ENCODE peak calls at places on chromosomes 12 and 14, in six cellular contexts. One of them, this sample, is unnamed.

GRCh38 chr12:54404061-54405004 is 14.7 kb downstream of the ITGA5 start:
- DNase-seq in A549: peak
- DNase-seq in SK-N-SH: peak
- DNase-seq in HCT116: peak
- DNase-seq in K562: peak
- DNase-seq in GM23338: peak
- DNase-seq in this sample: no peak

GRCh38 chr12:119630962-119631550 is 36.9 kb upstream of the PRKAB1 start:
- DNase-seq in SK-N-SH: no peak
- DNase-seq in K562: peak
- DNase-seq in A549: no peak
- DNase-seq in GM23338: no peak
- DNase-seq in HCT116: no peak
- DNase-seq in this sample: no peak

GRCh38 chr14:94458558-94459200 is 6.1 kb upstream of the SERPINA11 start:
- DNase-seq in GM23338: no peak
- DNase-seq in A549: no peak
- DNase-seq in SK-N-SH: no peak
- DNase-seq in K562: no peak
- DNase-seq in HCT116: no peak
- DNase-seq in this sample: no peak

GRCh38 chr12:11946161-11946560 is 124.6 kb upstream of the BCL2L14 start:
- DNase-seq in K562: no peak
- DNase-seq in A549: no peak
- DNase-seq in HCT116: no peak
- DNase-seq in SK-N-SH: no peak
- DNase-seq in GM23338: no peak
- DNase-seq in this sample: no peak

GRCh38 chr12:69929531-69929930 is 104.5 kb downstream of the MYRFL start:
- DNase-seq in SK-N-SH: no peak
- DNase-seq in K562: no peak
- DNase-seq in HCT116: no peak
- DNase-seq in GM23338: no peak
- DNase-seq in A549: no peak
- DNase-seq in this sample: no peak

GRCh38 chr14:68610251-68610793 is 182.5 kb downstream of the ZFP36L1 start:
- DNase-seq in K562: no peak
- DNase-seq in HCT116: peak
- DNase-seq in GM23338: no peak
- DNase-seq in A549: no peak
- DNase-seq in SK-N-SH: no peak
- DNase-seq in this sample: no peak

GRCh38 chr12:109802828-109803227 is 30.4 kb downstream of the TRPV4 start:
- DNase-seq in SK-N-SH: no peak
- DNase-seq in A549: no peak
- DNase-seq in GM23338: no peak
- DNase-seq in HCT116: no peak
- DNase-seq in K562: no peak
- DNase-seq in this sample: no peak

GRCh38 chr14:104429291-104429861 is 150.2 kb upstream of the C14orf180 start:
- DNase-seq in K562: no peak
- DNase-seq in HCT116: no peak
- DNase-seq in SK-N-SH: peak
- DNase-seq in A549: no peak
- DNase-seq in GM23338: no peak
- DNase-seq in this sample: no peak

GRCh38 chr12:102675672-102676071 is 195.3 kb upstream of the IGF1 start:
- DNase-seq in GM23338: no peak
- DNase-seq in K562: no peak
- DNase-seq in A549: no peak
- DNase-seq in SK-N-SH: no peak
- DNase-seq in HCT116: no peak
- DNase-seq in this sample: no peak

GRCh38 chr12:54004841-54005530 is 3.8 kb upstream of the HOXC8 start:
- DNase-seq in GM23338: peak
- DNase-seq in A549: no peak
- DNase-seq in SK-N-SH: no peak
- DNase-seq in K562: no peak
- DNase-seq in HCT116: no peak
- DNase-seq in this sample: no peak

GRCh38 chr12:62523619-62524018 is 57.0 kb downstream of the MON2 start:
- DNase-seq in HCT116: no peak
- DNase-seq in A549: no peak
- DNase-seq in K562: no peak
- DNase-seq in GM23338: no peak
- DNase-seq in SK-N-SH: no peak
- DNase-seq in this sample: no peak

GRCh38 chr12:132389526-132390286 is 60.3 kb upstream of the GALNT9 start:
- DNase-seq in HCT116: no peak
- DNase-seq in GM23338: no peak
- DNase-seq in SK-N-SH: peak
- DNase-seq in A549: no peak
- DNase-seq in K562: no peak
- DNase-seq in this sample: no peak

GRCh38 chr14:46580941-46581671 is 70.5 kb downstream of the RPL10L start:
- DNase-seq in K562: peak
- DNase-seq in SK-N-SH: peak
- DNase-seq in GM23338: peak
- DNase-seq in HCT116: peak
- DNase-seq in A549: peak
- DNase-seq in this sample: peak

GRCh38 chr12:117408161-117408791 is 46.9 kb upstream of the NOS1 start:
- DNase-seq in HCT116: no peak
- DNase-seq in SK-N-SH: peak
- DNase-seq in GM23338: peak
- DNase-seq in K562: no peak
- DNase-seq in A549: no peak
- DNase-seq in this sample: no peak

GRCh38 chr14:68466491-68466977 is 326.3 kb downstream of the ZFP36L1 start:
- DNase-seq in K562: no peak
- DNase-seq in SK-N-SH: no peak
- DNase-seq in HCT116: peak
- DNase-seq in A549: peak
- DNase-seq in GM23338: no peak
- DNase-seq in this sample: no peak

GRCh38 chr14:99275222-99275584 is 3.2 kb upstream of the BCL11B start:
- DNase-seq in GM23338: no peak
- DNase-seq in SK-N-SH: no peak
- DNase-seq in HCT116: no peak
- DNase-seq in K562: no peak
- DNase-seq in A549: no peak
- DNase-seq in this sample: no peak

GRCh38 chr12:57611116-57611809 is at the start of gene ARHGEF25:
- DNase-seq in A549: peak
- DNase-seq in HCT116: no peak
- DNase-seq in K562: peak
- DNase-seq in SK-N-SH: peak
- DNase-seq in GM23338: peak
- DNase-seq in this sample: no peak

GRCh38 chr12:49949866-49950265 is 671 bp upstream of the AQP2 start:
- DNase-seq in A549: no peak
- DNase-seq in K562: no peak
- DNase-seq in SK-N-SH: no peak
- DNase-seq in HCT116: no peak
- DNase-seq in GM23338: no peak
- DNase-seq in this sample: no peak

GRCh38 chr12:114780746-114781399 is 96.9 kb upstream of the TBX3 start:
- DNase-seq in K562: no peak
- DNase-seq in GM23338: no peak
- DNase-seq in A549: no peak
- DNase-seq in HCT116: no peak
- DNase-seq in SK-N-SH: no peak
- DNase-seq in this sample: no peak

DNA sequence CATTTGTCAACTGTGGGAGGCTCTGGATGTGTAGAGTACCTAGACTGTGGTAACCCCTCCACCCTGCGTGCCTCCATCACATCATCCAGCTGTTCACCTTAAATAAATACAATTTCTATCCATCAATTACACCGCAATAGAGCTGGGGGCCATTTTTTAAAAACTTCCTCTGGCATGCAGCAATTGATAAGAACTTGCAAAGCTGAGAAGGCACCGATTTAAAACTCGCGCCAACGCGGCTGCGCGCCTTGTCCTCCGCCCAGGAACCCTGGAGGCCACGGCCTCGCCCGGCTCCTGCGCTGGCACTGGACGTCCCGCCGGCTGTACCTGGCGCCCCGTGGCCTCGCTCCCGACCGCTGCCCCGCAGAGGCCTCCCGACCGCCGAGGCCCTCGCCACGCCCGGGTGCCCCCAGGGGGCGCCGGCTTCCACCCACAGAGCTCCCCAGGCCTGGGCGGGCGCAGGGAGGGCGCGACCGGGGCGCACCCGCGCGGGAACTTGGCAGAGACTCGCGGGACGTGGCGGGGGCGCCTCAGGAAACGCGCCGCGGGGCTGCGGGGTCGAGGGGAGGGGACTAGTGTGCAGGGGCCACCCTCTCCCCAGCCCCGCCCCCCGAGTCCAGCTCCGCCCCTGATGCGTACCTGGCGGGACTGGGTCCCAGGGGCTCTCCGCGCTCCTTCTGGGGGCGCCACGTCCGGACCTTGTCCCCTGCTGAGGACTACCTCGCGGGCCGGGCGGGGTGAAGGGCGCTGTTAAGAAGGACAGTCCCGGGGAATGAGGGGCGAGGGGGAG is 65.6 kb downstream of the TNFAIP2 start:
- DNase-seq in SK-N-SH: peak
- DNase-seq in HCT116: no peak
- DNase-seq in GM23338: peak
- DNase-seq in A549: peak
- DNase-seq in K562: no peak
- DNase-seq in this sample: no peak
- H3K4me3 ChIP-seq in SK-N-SH: no peak
- H3K4me3 ChIP-seq in HCT116: no peak
- H3K4me3 ChIP-seq in GM23338: peak
- H3K4me3 ChIP-seq in A549: peak
- H3K4me3 ChIP-seq in K562: no peak
- H3K4me3 ChIP-seq in this sample: no peak

GRCh38 chr12:120939523-120939922 is 35.4 kb upstream of the SPPL3 start:
- DNase-seq in K562: no peak
- DNase-seq in GM23338: no peak
- DNase-seq in A549: no peak
- DNase-seq in SK-N-SH: no peak
- DNase-seq in HCT116: no peak
- DNase-seq in this sample: peak

GRCh38 chr12:120941846-120942405 is 36.4 kb upstream of the HNF1A start:
- DNase-seq in HCT116: no peak
- DNase-seq in K562: no peak
- DNase-seq in SK-N-SH: no peak
- DNase-seq in GM23338: no peak
- DNase-seq in A549: no peak
- DNase-seq in this sample: peak

GRCh38 chr12:120941412-120941811 is 36.9 kb upstream of the HNF1A start:
- DNase-seq in GM23338: no peak
- DNase-seq in K562: no peak
- DNase-seq in A549: no peak
- DNase-seq in SK-N-SH: no peak
- DNase-seq in HCT116: no peak
- DNase-seq in this sample: no peak

GRCh38 chr12:120939954-120940353 is 35.8 kb upstream of the SPPL3 start:
- DNase-seq in K562: no peak
- DNase-seq in GM23338: no peak
- DNase-seq in SK-N-SH: no peak
- DNase-seq in A549: no peak
- DNase-seq in HCT116: no peak
- DNase-seq in this sample: peak

GRCh38 chr12:120940799-120941198 is 36.6 kb upstream of the SPPL3 start:
- DNase-seq in HCT116: no peak
- DNase-seq in GM23338: no peak
- DNase-seq in K562: no peak
- DNase-seq in A549: peak
- DNase-seq in SK-N-SH: no peak
- DNase-seq in this sample: peak
- TF ChIP-seq REST in HCT116: no peak
- TF ChIP-seq REST in GM23338: no peak
- TF ChIP-seq REST in K562: no peak
- TF ChIP-seq REST in A549: no peak
- TF ChIP-seq REST in SK-N-SH: no peak
- TF ChIP-seq REST in this sample: no peak

DNA sequence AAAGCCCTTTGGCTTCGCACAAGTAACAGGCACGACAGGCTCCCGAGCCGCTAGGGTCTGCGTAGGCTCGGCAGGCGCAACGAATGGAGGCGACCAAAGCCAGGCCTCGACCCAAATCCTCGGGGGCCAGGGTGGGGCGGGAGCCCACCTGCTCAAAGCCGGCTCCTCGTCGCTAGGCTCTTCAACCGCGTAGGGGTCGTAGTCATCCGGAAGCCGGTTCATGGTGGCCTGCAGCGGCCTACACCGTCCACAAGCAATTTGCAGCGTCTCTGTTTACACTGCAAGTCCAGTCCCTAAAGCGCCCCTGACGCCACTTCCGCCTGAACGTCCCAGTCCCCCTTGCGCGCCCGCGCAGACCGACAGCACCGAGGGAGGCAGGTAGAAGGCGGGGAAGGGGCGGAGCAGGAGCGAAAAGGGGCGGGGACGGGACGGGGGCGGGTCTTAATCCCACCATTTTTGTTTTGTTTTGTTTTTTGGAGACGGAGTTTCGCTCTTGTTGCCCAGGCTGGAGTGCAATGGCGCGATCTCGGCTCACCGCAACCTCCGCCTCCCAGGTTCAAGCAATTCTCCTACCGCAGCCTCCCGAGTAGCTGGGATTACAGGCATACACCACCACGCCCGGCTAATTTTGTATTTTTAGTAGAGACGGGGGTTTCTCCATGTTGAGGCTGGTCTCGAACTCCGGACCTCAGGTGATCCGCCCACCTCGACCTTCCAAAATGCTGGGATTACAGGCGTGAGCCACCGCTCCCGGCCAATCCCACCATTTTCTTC is at the start of gene EAPP:
- DNase-seq in HCT116: peak
- DNase-seq in K562: peak
- DNase-seq in SK-N-SH: peak
- DNase-seq in A549: peak
- DNase-seq in GM23338: peak
- DNase-seq in this sample: peak
- TF ChIP-seq CTCF in HCT116: no peak
- TF ChIP-seq CTCF in K562: no peak
- TF ChIP-seq CTCF in SK-N-SH: peak
- TF ChIP-seq CTCF in A549: no peak
- TF ChIP-seq CTCF in GM23338: no peak
- TF ChIP-seq CTCF in this sample: no peak

GRCh38 chr12:64665506-64665905 is 55.2 kb downstream of the RASSF3 start:
- DNase-seq in K562: no peak
- DNase-seq in A549: no peak
- DNase-seq in GM23338: peak
- DNase-seq in HCT116: no peak
- DNase-seq in SK-N-SH: no peak
- DNase-seq in this sample: no peak
- H3K4me3 ChIP-seq in K562: no peak
- H3K4me3 ChIP-seq in A549: no peak
- H3K4me3 ChIP-seq in GM23338: no peak
- H3K4me3 ChIP-seq in HCT116: no peak
- H3K4me3 ChIP-seq in SK-N-SH: no peak
- H3K4me3 ChIP-seq in this sample: no peak